ENCODE peak calls at places on chromosomes 5 and 9, in four cellular contexts. D is HepG2, N is GM12878, X is K562. U is an unnamed sample.

GRCh38 chr5:37575541-37576489 is 196.7 kb downstream of the WDR70 start:
- DNase-seq in D (peak), N (no peak), X (peak), U (no peak)

GRCh38 chr9:101566904-101567724 is 27.7 kb downstream of the PPP3R2 start:
- DNase-seq in D (peak), N (no peak), X (peak), U (peak)

GRCh38 chr9:124794902-124795491 is 18.1 kb downstream of the OLFML2A start:
- DNase-seq in D (peak), N (no peak), X (peak), U (no peak)

GRCh38 chr9:79662553-79662956 is 90.8 kb downstream of the TLE4 start:
- DNase-seq in D (no peak), N (no peak), X (no peak), U (no peak)

GRCh38 chr5:35819026-35819425 is 37.7 kb upstream of the IL7R start:
- DNase-seq in D (peak), N (no peak), X (no peak), U (no peak)

GRCh38 chr5:30040483-30041116 is 1152.9 kb upstream of the CDH6 start:
- DNase-seq in D (peak), N (no peak), X (peak), U (peak)

GRCh38 chr9:111730937-111731567 is 63.7 kb downstream of the SHOC1 start:
- DNase-seq in D (peak), N (no peak), X (no peak), U (no peak)

GRCh38 chr5:157511656-157512644 is 51.9 kb downstream of the NIPAL4 start:
- DNase-seq in D (peak), N (no peak), X (peak), U (peak)

GRCh38 chr5:3659907-3660306 is 64.3 kb downstream of the IRX1 start:
- DNase-seq in D (peak), N (no peak), X (no peak), U (no peak)

GRCh38 chr9:121305269-121305994 is 37.5 kb downstream of the GSN start:
- DNase-seq in D (no peak), N (no peak), X (no peak), U (no peak)

GRCh38 chr9:136853596-136854112 is 1.5 kb downstream of the MAMDC4 start:
- DNase-seq in D (no peak), N (no peak), X (no peak), U (peak)

GRCh38 chr5:3811116-3811515 is 215.5 kb downstream of the IRX1 start:
- DNase-seq in D (no peak), N (no peak), X (no peak), U (no peak)

GRCh38 chr5:74631088-74631960 is 9.2 kb downstream of the ENC1 start:
- DNase-seq in D (no peak), N (peak), X (no peak), U (no peak)

GRCh38 chr5:160312139-160312959 is at the start of gene CCNJL:
- DNase-seq in D (peak), N (no peak), X (peak), U (peak)

GRCh38 chr5:39588176-39588575 is 163.4 kb upstream of the DAB2 start:
- DNase-seq in D (no peak), N (no peak), X (no peak), U (no peak)

GRCh38 chr5:37889612-37890317 is 49.9 kb upstream of the GDNF start:
- DNase-seq in D (no peak), N (no peak), X (no peak), U (no peak)

GRCh38 chr9:97314503-97314902 is 7.0 kb downstream of the CCDC180 start:
- DNase-seq in D (no peak), N (no peak), X (no peak), U (no peak)

GRCh38 chr9:109821711-109822110 is 41.7 kb downstream of the PALM2AKAP2 start:
- DNase-seq in D (no peak), N (no peak), X (no peak), U (no peak)

GRCh38 chr5:90111354-90112070 is 298.0 kb downstream of the CETN3 start:
- DNase-seq in D (no peak), N (no peak), X (no peak), U (no peak)

GRCh38 chr5:37838152-37838932 is 1.5 kb downstream of the GDNF start:
- DNase-seq in D (no peak), N (no peak), X (no peak), U (peak)

GRCh38 chr5:162160401-162160800 is 92.8 kb downstream of the GABRG2 start:
- DNase-seq in D (no peak), N (no peak), X (no peak), U (no peak)

GRCh38 chr5:100516285-100516684 is 18.9 kb upstream of the FAM174A start:
- DNase-seq in D (no peak), N (peak), X (no peak), U (no peak)

GRCh38 chr9:100087218-100087617 is 11.6 kb downstream of the ERP44 start:
- DNase-seq in D (no peak), N (no peak), X (no peak), U (no peak)

GRCh38 chr5:67196537-67197059 is at the start of gene CD180:
- DNase-seq in D (no peak), N (no peak), X (no peak), U (no peak)

GRCh38 chr9:17631396-17631795 is 52.5 kb downstream of the SH3GL2 start:
- DNase-seq in D (no peak), N (no peak), X (no peak), U (no peak)

GRCh38 chr5:6705959-6706358 is 7.3 kb upstream of the TENT4A start:
- DNase-seq in D (no peak), N (no peak), X (no peak), U (no peak)

GRCh38 chr5:124030043-124030461 is 518.1 kb downstream of the CSNK1G3 start:
- DNase-seq in D (no peak), N (no peak), X (no peak), U (no peak)

GRCh38 chr5:76789991-76790571 is 28.7 kb upstream of the F2RL1 start:
- DNase-seq in D (no peak), N (no peak), X (no peak), U (no peak)

GRCh38 chr5:1719860-1720259 is 79.8 kb downstream of the MRPL36 start:
- DNase-seq in D (no peak), N (no peak), X (no peak), U (no peak)

GRCh38 chr5:58022055-58022454 is 437.8 kb downstream of the PLK2 start:
- DNase-seq in D (no peak), N (no peak), X (no peak), U (no peak)

GRCh38 chr9:130997925-130998595 is 10.9 kb upstream of the LAMC3 start:
- DNase-seq in D (peak), N (no peak), X (peak), U (peak)

GRCh38 chr5:163134061-163134460 is 303.3 kb upstream of the CCNG1 start:
- DNase-seq in D (no peak), N (no peak), X (no peak), U (no peak)

GRCh38 chr9:19306568-19306967 is 73.5 kb downstream of the RPS6 start:
- DNase-seq in D (no peak), N (no peak), X (no peak), U (no peak)

GRCh38 chr9:33293782-33294181 is 3.5 kb downstream of the NFX1 start:
- DNase-seq in D (peak), N (no peak), X (no peak), U (no peak)

GRCh38 chr9:109013678-109014145 is 413 bp upstream of the CTNNAL1 start:
- DNase-seq in D (no peak), N (no peak), X (no peak), U (no peak)

GRCh38 chr5:40041452-40041851 is 616.7 kb upstream of the DAB2 start:
- DNase-seq in D (no peak), N (no peak), X (no peak), U (no peak)

GRCh38 chr9:105632807-105633206 is 29.4 kb upstream of the TAL2 start:
- DNase-seq in D (no peak), N (no peak), X (no peak), U (no peak)

GRCh38 chr5:65506961-65507360 is 25.2 kb upstream of the ADAMTS6 start:
- DNase-seq in D (no peak), N (no peak), X (no peak), U (no peak)

GRCh38 chr5:65512170-65512937 is 30.6 kb upstream of the ADAMTS6 start:
- DNase-seq in D (no peak), N (no peak), X (no peak), U (no peak)

DNA sequence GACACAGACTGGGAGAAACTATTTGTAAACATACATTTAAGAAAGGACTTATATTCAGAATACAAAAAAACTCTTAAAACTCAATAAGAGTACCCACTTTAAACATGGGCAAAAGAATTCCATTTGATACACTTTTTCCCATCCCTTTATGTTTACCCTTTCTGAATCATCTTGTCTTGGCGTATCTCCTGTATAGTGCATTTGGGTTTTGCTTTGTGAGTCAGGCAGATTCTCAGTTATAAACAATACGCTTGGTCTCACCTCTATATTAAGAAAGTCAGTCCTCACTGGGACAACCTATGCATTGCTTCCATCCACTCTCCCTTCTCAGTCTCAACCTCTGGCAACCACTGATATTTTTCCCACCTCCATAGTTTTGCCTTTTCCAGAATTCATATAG is 27.3 kb upstream of the ADAMTS6 start:
- DNase-seq in D (no peak), N (no peak), X (no peak), U (no peak)
- TF ChIP-seq CBFB in D (no peak), N (no peak), X (no peak), U (no peak)

GRCh38 chr5:15525679-15526275 is 25.8 kb downstream of the FBXL7 start:
- DNase-seq in D (no peak), N (no peak), X (no peak), U (no peak)
- TF ChIP-seq ETV6 in D (no peak), N (no peak), X (no peak), U (no peak)

DNA sequence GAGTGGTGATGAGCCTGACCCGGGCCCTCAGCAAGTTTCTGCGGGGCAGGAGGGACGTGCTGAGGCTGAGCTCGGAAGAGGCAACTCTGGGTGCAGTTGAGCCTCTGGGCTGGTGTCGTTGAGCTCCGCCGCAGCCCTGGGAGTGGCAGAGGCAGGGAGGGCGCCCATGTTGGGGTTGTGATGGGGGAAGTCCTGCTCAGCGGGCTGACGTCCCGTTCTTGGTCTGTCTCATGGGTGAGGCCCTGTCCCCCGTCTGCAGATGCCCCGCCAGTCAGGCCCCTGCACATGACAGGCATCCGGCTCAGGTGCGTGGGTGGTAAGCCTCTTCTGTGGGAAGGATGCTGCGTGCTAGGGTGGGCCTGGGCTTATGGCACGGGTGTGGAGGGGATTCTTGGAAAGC is 64.3 kb downstream of the RXRA start:
- DNase-seq in D (no peak), N (no peak), X (no peak), U (no peak)
- TF ChIP-seq CBFB in D (no peak), N (no peak), X (no peak), U (no peak)

DNA sequence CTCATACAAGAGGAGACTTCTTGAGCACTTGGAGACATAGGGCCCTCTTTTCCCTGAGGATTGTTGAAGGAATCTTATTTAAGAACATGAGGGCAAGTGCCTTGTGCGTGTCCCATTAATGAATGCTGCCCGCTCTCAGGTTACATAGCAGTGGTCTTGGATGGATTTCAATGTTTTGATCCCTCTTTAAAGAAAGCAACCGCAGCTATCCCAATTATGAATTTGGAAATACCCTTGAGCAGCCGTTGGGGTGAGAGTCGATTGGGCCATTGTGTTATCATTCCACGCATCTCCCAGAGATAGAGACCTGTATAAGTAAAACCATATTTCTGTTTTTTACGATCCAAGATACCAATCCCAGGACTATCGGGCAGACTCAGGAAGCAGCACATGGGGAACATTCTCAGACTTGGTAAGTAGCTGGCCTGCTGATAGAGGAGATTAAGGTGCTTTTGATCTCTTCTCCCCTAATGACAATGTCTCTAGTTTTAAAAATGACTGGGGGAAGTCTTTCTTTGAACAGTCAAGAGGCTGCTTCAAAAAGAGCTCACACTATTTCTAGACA is 145.3 kb downstream of the MACROH2A1 start:
- DNase-seq in D (no peak), N (no peak), X (no peak), U (no peak)
- TF ChIP-seq ETV6 in D (no peak), N (no peak), X (no peak), U (no peak)

GRCh38 chr5:132209131-132209530 is 18.5 kb downstream of the P4HA2 start:
- DNase-seq in D (no peak), N (no peak), X (no peak), U (no peak)

GRCh38 chr5:132213666-132214065 is 14.0 kb downstream of the P4HA2 start:
- DNase-seq in D (no peak), N (no peak), X (no peak), U (no peak)

GRCh38 chr5:132210944-132211343 is 16.7 kb downstream of the P4HA2 start:
- DNase-seq in D (no peak), N (no peak), X (no peak), U (no peak)

GRCh38 chr5:132209901-132210545 is 17.6 kb downstream of the P4HA2 start:
- DNase-seq in D (no peak), N (no peak), X (no peak), U (no peak)

GRCh38 chr5:132211787-132212186 is 15.9 kb downstream of the P4HA2 start:
- DNase-seq in D (no peak), N (no peak), X (no peak), U (no peak)
- TF ChIP-seq CBFB in D (no peak), N (no peak), X (no peak), U (no peak)

DNA sequence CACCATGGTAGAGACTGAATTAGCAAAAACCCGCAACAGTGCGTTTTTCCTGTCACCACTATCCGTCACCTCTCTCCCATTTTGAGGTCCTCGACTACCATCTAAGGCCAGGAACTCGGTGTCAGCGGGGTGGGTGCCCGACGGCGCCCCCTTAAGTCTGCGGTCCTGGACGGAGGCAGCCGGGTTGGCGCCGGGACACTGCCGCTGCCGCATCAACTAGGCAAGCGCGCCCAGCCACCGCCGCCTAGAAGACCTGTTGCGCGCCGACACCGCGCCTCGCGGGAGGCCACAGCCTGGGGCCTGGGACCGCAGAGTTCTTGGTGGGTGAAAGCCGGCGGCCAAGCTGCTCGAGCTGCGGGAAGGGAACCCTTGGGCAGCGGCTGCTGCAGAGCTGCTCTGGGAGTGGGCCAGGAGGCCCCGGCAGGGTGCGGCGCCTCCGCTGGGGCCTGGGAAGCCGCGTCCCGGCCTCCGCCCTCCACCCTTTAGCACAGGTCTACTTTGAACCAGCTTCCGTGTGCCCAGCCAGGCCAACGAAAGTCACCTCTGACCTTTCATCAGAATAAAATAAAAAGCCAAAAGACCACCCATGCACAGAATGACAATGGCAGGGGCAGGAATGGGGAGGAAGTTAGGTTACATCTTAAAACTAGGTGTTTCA is 3.5 kb downstream of the FOXB2 start:
- DNase-seq in D (no peak), N (no peak), X (no peak), U (peak)
- TF ChIP-seq ETV6 in D (no peak), N (no peak), X (no peak), U (no peak)

DNA sequence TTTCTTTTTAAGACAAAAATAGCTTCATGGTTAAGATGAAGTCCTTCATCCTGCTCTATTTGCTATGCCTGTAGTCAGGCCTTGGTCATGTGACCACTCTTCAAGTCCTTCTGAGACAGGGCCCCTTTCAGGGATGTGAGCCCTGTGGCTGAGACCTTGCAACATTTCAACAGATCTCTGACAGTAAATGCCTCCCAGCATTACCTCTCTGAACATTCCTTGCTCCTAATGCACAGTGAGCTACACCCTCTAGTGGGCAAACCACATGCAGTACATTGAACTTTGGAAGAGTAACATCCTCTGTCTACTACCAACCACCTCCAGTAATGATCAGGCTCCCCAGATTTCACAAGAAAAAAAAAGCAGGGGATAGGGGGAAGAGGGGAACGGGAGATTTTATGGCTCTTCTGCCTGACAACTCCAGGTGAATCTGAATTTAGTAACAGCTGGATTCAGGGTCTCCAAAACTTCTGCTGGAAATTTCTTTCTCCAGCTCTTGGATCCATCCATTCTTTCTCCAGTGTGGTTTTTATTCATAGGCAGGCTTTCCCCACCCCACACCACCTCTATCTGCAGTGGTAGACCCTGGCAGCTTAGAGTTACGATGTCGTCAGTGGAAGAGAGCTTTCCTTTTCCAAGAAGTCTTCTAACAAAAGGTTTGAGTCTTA is 8.9 kb upstream of the FBXO38 start:
- DNase-seq in D (peak), N (no peak), X (peak), U (peak)
- TF ChIP-seq CBFB in D (no peak), N (no peak), X (no peak), U (no peak)

DNA sequence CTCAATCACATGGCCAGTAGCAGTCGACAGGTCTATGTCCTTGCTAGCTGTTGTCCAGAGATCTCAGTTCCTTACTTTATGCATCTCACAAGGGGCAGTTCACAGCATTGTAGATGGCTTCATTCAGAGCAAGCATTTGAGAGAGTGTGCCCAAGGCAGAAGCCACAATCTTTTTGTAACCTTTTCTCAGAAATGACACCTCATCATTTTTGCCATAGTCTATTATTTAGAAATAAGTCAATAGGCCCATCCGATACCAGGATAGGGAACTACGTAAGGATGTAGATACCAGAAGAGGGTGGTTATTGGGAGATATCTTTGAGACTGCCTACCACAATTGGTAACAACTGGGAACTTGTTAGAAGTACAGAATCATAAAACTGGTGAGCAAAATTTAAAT is 37.1 kb downstream of the LURAP1L start:
- DNase-seq in D (no peak), N (no peak), X (no peak), U (no peak)
- TF ChIP-seq ETV6 in D (no peak), N (no peak), X (no peak), U (no peak)

DNA sequence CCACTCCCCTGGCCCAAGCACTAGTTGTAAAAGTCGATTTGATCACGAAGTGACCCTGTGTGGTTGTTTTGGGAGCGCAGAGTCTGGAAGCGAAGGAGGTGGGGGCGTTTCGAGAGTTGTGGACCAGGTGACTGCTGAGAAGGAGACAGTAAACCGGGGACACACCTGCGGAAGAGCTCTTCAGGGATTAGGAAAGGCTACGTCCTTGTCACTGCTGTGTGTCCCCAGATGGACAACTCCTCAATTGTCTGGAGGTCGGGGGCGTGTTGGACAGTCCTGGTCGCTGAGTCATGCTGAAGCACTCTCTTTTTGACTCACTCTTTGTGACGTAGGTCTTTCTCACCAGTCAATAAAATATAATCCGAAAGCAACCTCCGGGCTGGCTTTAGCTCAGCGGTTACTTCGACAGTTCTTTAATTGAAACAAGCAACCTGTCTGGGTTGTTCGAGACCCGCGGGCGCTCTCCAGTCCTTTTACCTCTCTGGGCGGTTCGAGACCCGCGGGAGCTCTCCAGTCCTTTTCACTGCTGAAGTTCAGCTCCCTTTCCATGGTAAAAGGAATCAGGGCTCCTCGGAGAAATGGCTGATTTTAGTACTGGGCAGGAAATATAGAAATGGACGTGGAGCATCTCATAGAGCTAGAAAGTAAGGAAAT is 10.8 kb downstream of the ZMAT2 start:
- DNase-seq in D (peak), N (peak), X (peak), U (peak)
- TF ChIP-seq CBFB in D (no peak), N (peak), X (no peak), U (no peak)

GRCh38 chr9:114163517-114163924 is 8.2 kb downstream of the COL27A1 start:
- DNase-seq in D (peak), N (no peak), X (no peak), U (peak)
- TF ChIP-seq ETV6 in D (no peak), N (no peak), X (no peak), U (no peak)

U was measured in WTC11.